ENCODE peak calls at places on chromosomes 4 and X, in nine cellular contexts. H is suprapubic skin, Q is HepG2, K is tibial nerve, S is transverse colon, M is A549, T is esophagus muscularis mucosa, L is H1, O is sigmoid colon. Y is an unnamed sample.

GRCh38 chrX:39652336-39652735 is 445.4 kb downstream of the BCOR start:
- DNase-seq in H (no peak), Q (no peak), K (no peak), S (no peak), M (peak), T (no peak), L (no peak), O (no peak), Y (no peak)

GRCh38 chrX:149699761-149700160 is 12.1 kb upstream of the MAGEA11 start:
- DNase-seq in H (no peak), Q (no peak), K (no peak), S (no peak), M (no peak), T (no peak), L (no peak), O (no peak), Y (no peak)

GRCh38 chr4:56874166-56874565 is 33.5 kb upstream of the REST start:
- DNase-seq in H (no peak), Q (no peak), K (no peak), S (peak), M (no peak), T (no peak), L (peak), O (no peak), Y (no peak)

GRCh38 chr4:99949034-99949998 is 759 bp downstream of the H2AZ1 start:
- DNase-seq in H (peak), Q (peak), K (peak), S (peak), M (peak), T (peak), L (peak), O (peak), Y (peak)

GRCh38 chr4:183244506-183244905 is 75.6 kb downstream of the CLDN22 start:
- DNase-seq in H (no peak), Q (no peak), K (no peak), S (no peak), M (no peak), T (no peak), L (no peak), O (no peak), Y (no peak)

GRCh38 chrX:3550871-3551270 is 162.6 kb downstream of the PRKX start:
- DNase-seq in H (no peak), Q (no peak), K (no peak), S (no peak), M (no peak), T (no peak), L (no peak), O (no peak), Y (no peak)

GRCh38 chr4:107931775-107932321 is 499 bp downstream of the CYP2U1 start:
- DNase-seq in H (peak), Q (no peak), K (no peak), S (no peak), M (no peak), T (no peak), L (no peak), O (peak), Y (no peak)

GRCh38 chrX:82658492-82658891 is 849.6 kb upstream of the POU3F4 start:
- DNase-seq in H (no peak), Q (no peak), K (no peak), S (no peak), M (no peak), T (no peak), L (no peak), O (no peak), Y (no peak)

GRCh38 chrX:86348669-86349068 is 200.4 kb downstream of the DACH2 start:
- DNase-seq in H (no peak), Q (peak), K (no peak), S (no peak), M (peak), T (no peak), L (no peak), O (no peak), Y (no peak)

GRCh38 chr4:181792641-181793612 is 450.3 kb upstream of the TENM3 start:
- DNase-seq in H (no peak), Q (no peak), K (no peak), S (no peak), M (no peak), T (no peak), L (no peak), O (no peak), Y (no peak)

GRCh38 chr4:154732669-154733068 is 11.1 kb upstream of the LRAT start:
- DNase-seq in H (no peak), Q (no peak), K (no peak), S (no peak), M (no peak), T (no peak), L (no peak), O (no peak), Y (no peak)

GRCh38 chr4:88015659-88016295 is 8.3 kb downstream of the PKD2 start:
- DNase-seq in H (no peak), Q (no peak), K (no peak), S (no peak), M (no peak), T (no peak), L (no peak), O (no peak), Y (no peak)

GRCh38 chr4:184514121-184514988 is 40.0 kb upstream of the IRF2 start:
- DNase-seq in H (peak), Q (no peak), K (no peak), S (peak), M (peak), T (peak), L (no peak), O (peak), Y (peak)

GRCh38 chrX:51496501-51497291 is at the start of gene NUDT11:
- DNase-seq in H (no peak), Q (no peak), K (peak), S (peak), M (peak), T (no peak), L (no peak), O (peak), Y (peak)

GRCh38 chr4:163568835-163569234 is 74.3 kb downstream of the TMA16 start:
- DNase-seq in H (no peak), Q (no peak), K (no peak), S (no peak), M (no peak), T (no peak), L (no peak), O (no peak), Y (no peak)

GRCh38 chr4:156896536-156896935 is 75.1 kb downstream of the PDGFC start:
- DNase-seq in H (no peak), Q (no peak), K (no peak), S (no peak), M (no peak), T (no peak), L (no peak), O (no peak), Y (no peak)

GRCh38 chr4:40478215-40478614 is 143.1 kb downstream of the CHRNA9 start:
- DNase-seq in H (no peak), Q (no peak), K (no peak), S (no peak), M (no peak), T (no peak), L (no peak), O (no peak), Y (no peak)

GRCh38 chrX:107805179-107805578 is 20.5 kb upstream of the MID2 start:
- DNase-seq in H (no peak), Q (no peak), K (no peak), S (no peak), M (no peak), T (no peak), L (no peak), O (no peak), Y (no peak)

GRCh38 chr4:6586715-6587325 is 11.8 kb downstream of the MAN2B2 start:
- DNase-seq in H (no peak), Q (peak), K (no peak), S (no peak), M (no peak), T (no peak), L (no peak), O (no peak), Y (no peak)

GRCh38 chr4:184617611-184618196 is 31.5 kb downstream of the CASP3 start:
- DNase-seq in H (no peak), Q (no peak), K (no peak), S (peak), M (no peak), T (no peak), L (peak), O (no peak), Y (no peak)

GRCh38 chr4:1051472-1051871 is 40.0 kb downstream of the FGFRL1 start:
- DNase-seq in H (peak), Q (no peak), K (no peak), S (no peak), M (no peak), T (no peak), L (no peak), O (peak), Y (no peak)

GRCh38 chr4:1052231-1052671 is 40.8 kb downstream of the FGFRL1 start:
- DNase-seq in H (peak), Q (no peak), K (no peak), S (no peak), M (no peak), T (no peak), L (no peak), O (peak), Y (peak)

GRCh38 chr4:1055721-1056590 is 44.5 kb downstream of the FGFRL1 start:
- DNase-seq in H (peak), Q (no peak), K (no peak), S (peak), M (no peak), T (no peak), L (no peak), O (peak), Y (peak)

GRCh38 chr4:1050486-1051213 is 39.2 kb downstream of the FGFRL1 start:
- DNase-seq in H (peak), Q (no peak), K (no peak), S (peak), M (no peak), T (no peak), L (no peak), O (peak), Y (peak)

DNA sequence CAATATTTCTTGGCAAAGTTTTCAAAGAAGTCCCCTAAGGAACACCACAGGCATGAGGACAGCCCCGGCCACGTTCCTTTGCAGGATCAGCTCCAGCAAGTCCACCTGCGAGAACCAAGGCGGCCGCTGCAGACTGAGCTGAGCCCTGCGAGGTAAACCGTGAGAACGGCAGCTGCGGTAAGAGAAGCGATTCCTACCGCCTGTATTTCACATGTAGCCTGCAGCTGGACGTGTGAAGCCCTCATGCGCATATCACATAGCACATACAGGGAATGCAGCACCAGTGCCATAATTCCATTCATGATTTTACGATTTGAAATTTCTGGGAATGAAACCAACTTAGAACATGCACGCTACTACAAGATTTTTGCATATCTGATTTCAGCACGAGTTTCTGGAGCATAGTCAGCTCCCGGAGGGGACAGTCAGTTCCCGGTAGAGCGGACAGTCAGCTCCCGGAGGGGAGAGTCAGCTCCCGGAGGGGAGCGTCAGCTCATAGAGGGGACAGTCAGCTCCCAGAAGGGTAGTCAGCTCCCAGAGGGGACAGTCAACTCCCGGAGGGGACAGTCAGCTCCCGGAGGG is 41.7 kb downstream of the FGFRL1 start:
- DNase-seq in H (peak), Q (no peak), K (no peak), S (no peak), M (no peak), T (no peak), L (no peak), O (peak), Y (no peak)
- TF ChIP-seq EP300 in H (no peak), Q (no peak), K (no peak), S (peak), M (no peak), T (no peak), L (no peak), O (no peak), Y (no peak)

GRCh38 chrX:74925210-74926088 is at the start of gene NEXMIF:
- DNase-seq in H (no peak), Q (peak), K (no peak), S (peak), M (peak), T (no peak), L (no peak), O (peak), Y (peak)
- TF ChIP-seq POLR2A in H (no peak), Q (no peak), K (no peak), S (peak), M (no peak), T (no peak), L (no peak), O (no peak), Y (no peak)

GRCh38 chr4:15197005-15197404 is 194.7 kb downstream of the CPEB2 start:
- DNase-seq in H (no peak), Q (peak), K (no peak), S (no peak), M (peak), T (no peak), L (no peak), O (no peak), Y (no peak)
- TF ChIP-seq CTCF in H (no peak), Q (peak), K (no peak), S (peak), M (peak), T (no peak), L (no peak), O (no peak), Y (no peak)

GRCh38 chr4:109435635-109436034 is 2.0 kb downstream of the SEC24B start:
- DNase-seq in H (no peak), Q (peak), K (no peak), S (no peak), M (no peak), T (no peak), L (no peak), O (no peak), Y (no peak)

GRCh38 chr4:109432676-109433075 is 939 bp upstream of the SEC24B start:
- DNase-seq in H (no peak), Q (no peak), K (no peak), S (no peak), M (peak), T (no peak), L (no peak), O (no peak), Y (no peak)

GRCh38 chr4:109433281-109434006 is at the start of gene SEC24B:
- DNase-seq in H (peak), Q (peak), K (peak), S (peak), M (peak), T (peak), L (no peak), O (peak), Y (peak)

GRCh38 chr4:109434793-109435080 is 1.1 kb downstream of the SEC24B start:
- DNase-seq in H (no peak), Q (no peak), K (no peak), S (no peak), M (no peak), T (no peak), L (no peak), O (no peak), Y (no peak)

GRCh38 chr4:109434007-109434792 is 585 bp downstream of the SEC24B start:
- DNase-seq in H (peak), Q (peak), K (peak), S (peak), M (peak), T (no peak), L (no peak), O (peak), Y (peak)
- TF ChIP-seq EP300 in H (no peak), Q (no peak), K (no peak), S (no peak), M (no peak), T (no peak), L (no peak), O (no peak), Y (no peak)

DNA sequence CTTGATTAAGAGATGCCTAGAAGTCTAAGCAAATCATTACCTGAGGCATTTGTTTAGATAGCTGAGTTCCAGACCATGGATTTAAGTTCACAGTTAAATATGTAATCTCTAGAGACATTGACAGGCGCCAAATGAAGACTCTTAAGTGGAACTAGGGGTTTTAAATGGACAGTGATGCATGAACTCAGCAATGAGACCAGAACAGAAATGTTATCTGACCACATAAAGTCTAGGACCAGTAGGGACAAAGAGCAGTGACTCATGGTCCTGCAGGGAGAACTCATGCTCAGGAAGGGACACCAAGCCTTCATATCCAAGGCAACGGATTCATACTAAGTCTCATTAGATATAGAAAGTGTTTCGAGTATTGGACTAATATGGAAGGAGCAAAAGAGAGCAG is 152.3 kb downstream of the PPARGC1A start:
- DNase-seq in H (no peak), Q (no peak), K (no peak), S (no peak), M (no peak), T (no peak), L (no peak), O (no peak), Y (no peak)
- TF ChIP-seq POLR2A in H (no peak), Q (no peak), K (no peak), S (no peak), M (no peak), T (no peak), L (no peak), O (no peak), Y (no peak)

GRCh38 chr4:86523333-86523732 is 70.8 kb upstream of the PTPN13 start:
- DNase-seq in H (no peak), Q (no peak), K (no peak), S (no peak), M (no peak), T (no peak), L (no peak), O (no peak), Y (no peak)

GRCh38 chr4:86521373-86521969 is 72.6 kb upstream of the PTPN13 start:
- DNase-seq in H (no peak), Q (no peak), K (no peak), S (no peak), M (no peak), T (no peak), L (no peak), O (no peak), Y (no peak)

GRCh38 chr4:86522349-86522748 is 71.8 kb upstream of the PTPN13 start:
- DNase-seq in H (no peak), Q (no peak), K (no peak), S (no peak), M (no peak), T (no peak), L (no peak), O (no peak), Y (no peak)
- TF ChIP-seq CTCF in H (no peak), Q (no peak), K (no peak), S (no peak), M (no peak), T (no peak), L (no peak), O (no peak), Y (no peak)

GRCh38 chr4:38667005-38667771 is 3.2 kb downstream of the KLF3 start:
- DNase-seq in H (peak), Q (peak), K (peak), S (peak), M (peak), T (peak), L (peak), O (peak), Y (peak)
- TF ChIP-seq EP300 in H (no peak), Q (peak), K (peak), S (peak), M (peak), T (no peak), L (peak), O (peak), Y (peak)

GRCh38 chr4:152385551-152385950 is 150.3 kb downstream of the FBXW7 start:
- DNase-seq in H (no peak), Q (no peak), K (no peak), S (no peak), M (no peak), T (no peak), L (no peak), O (no peak), Y (no peak)

GRCh38 chr4:152380919-152381318 is 155.0 kb downstream of the FBXW7 start:
- DNase-seq in H (no peak), Q (no peak), K (no peak), S (no peak), M (no peak), T (no peak), L (no peak), O (no peak), Y (no peak)

GRCh38 chr4:152380185-152380584 is 155.7 kb downstream of the FBXW7 start:
- DNase-seq in H (no peak), Q (no peak), K (no peak), S (no peak), M (no peak), T (no peak), L (no peak), O (no peak), Y (no peak)

GRCh38 chr4:152382057-152382785 is 153.7 kb downstream of the FBXW7 start:
- DNase-seq in H (no peak), Q (no peak), K (no peak), S (no peak), M (no peak), T (no peak), L (no peak), O (no peak), Y (no peak)
- TF ChIP-seq POLR2A in H (no peak), Q (no peak), K (no peak), S (no peak), M (no peak), T (no peak), L (no peak), O (no peak), Y (no peak)

GRCh38 chr4:104394409-104394813 is 100.3 kb downstream of the CXXC4 start:
- DNase-seq in H (no peak), Q (no peak), K (no peak), S (no peak), M (no peak), T (no peak), L (no peak), O (no peak), Y (no peak)
- TF ChIP-seq CTCF in H (no peak), Q (no peak), K (no peak), S (no peak), M (no peak), T (no peak), L (no peak), O (no peak), Y (no peak)

Y was measured in ovary.